ENCODE peak calls at places on chromosomes 11 and 22, in seven cellular contexts. M is transverse colon, U is stomach, Y is suprapubic skin, R is K562, P is Panc1, T is H1. B is an unnamed sample. For H3K36me3 and H3K27me3, the result is how much of the 10 kb centered on the place peaks cover.

GRCh38 chr11:33773399-33774355 is 643 bp downstream of the FBXO3 start:
- DNase-seq in M (no peak), Y (no peak), U (no peak), P (no peak), T (peak), R (peak), B (peak)

GRCh38 chr11:100592619-100593309 is 94.3 kb upstream of the ARHGAP42 start:
- DNase-seq in Y (no peak), R (no peak), P (no peak), T (no peak), M (no peak), U (no peak), B (no peak)

GRCh38 chr22:35023692-35024363 is 42.1 kb upstream of the ISX start:
- DNase-seq in M (peak), T (peak), P (peak), Y (peak), R (peak), U (peak), B (peak)

GRCh38 chr11:132607575-132607974 is 924.7 kb downstream of the OPCML start:
- DNase-seq in T (no peak), Y (no peak), P (no peak), R (no peak), M (no peak), U (no peak), B (no peak)

GRCh38 chr11:123164732-123165450 is 30.2 kb downstream of the CLMP start:
- DNase-seq in M (no peak), Y (no peak), R (no peak), P (no peak), T (no peak), U (no peak), B (no peak)

GRCh38 chr11:27462543-27462942 is 10.0 kb downstream of the LGR4 start:
- DNase-seq in R (no peak), P (no peak), T (no peak), U (no peak), M (no peak), Y (no peak), B (no peak)

GRCh38 chr22:29478326-29479276 is 1.4 kb upstream of the NEFH start:
- DNase-seq in R (peak), P (no peak), Y (no peak), U (no peak), T (peak), M (no peak), B (no peak)

GRCh38 chr11:99773646-99774045 is 752.9 kb downstream of the CNTN5 start:
- DNase-seq in P (no peak), U (no peak), M (no peak), Y (no peak), T (no peak), R (no peak), B (no peak)

GRCh38 chr11:106077609-106078517 is at the start of gene AASDHPPT:
- DNase-seq in M (no peak), R (peak), Y (no peak), U (peak), T (no peak), P (peak), B (no peak)

GRCh38 chr22:41411021-41411851 is 29.5 kb downstream of the TEF start:
- DNase-seq in T (no peak), U (no peak), R (no peak), P (no peak), Y (no peak), M (no peak), B (no peak)

GRCh38 chr11:16191212-16191851 is 165.0 kb downstream of the SOX6 start:
- DNase-seq in R (no peak), U (no peak), T (no peak), M (peak), Y (no peak), P (no peak), B (no peak)

GRCh38 chr11:43894546-43894945 is 13.9 kb downstream of the ALKBH3 start:
- DNase-seq in R (no peak), U (no peak), T (no peak), P (no peak), M (no peak), Y (no peak), B (no peak)

GRCh38 chr11:43895601-43896000 is 15.0 kb downstream of the ALKBH3 start:
- DNase-seq in P (no peak), R (no peak), Y (no peak), M (no peak), T (no peak), U (no peak), B (no peak)

GRCh38 chr11:43903086-43903485 is 22.5 kb downstream of the ALKBH3 start:
- DNase-seq in T (no peak), Y (no peak), R (no peak), U (no peak), P (no peak), M (no peak), B (no peak)

GRCh38 chr11:43899094-43899493 is 18.5 kb downstream of the ALKBH3 start:
- DNase-seq in P (no peak), U (no peak), Y (no peak), R (no peak), M (no peak), T (no peak), B (no peak)

DNA sequence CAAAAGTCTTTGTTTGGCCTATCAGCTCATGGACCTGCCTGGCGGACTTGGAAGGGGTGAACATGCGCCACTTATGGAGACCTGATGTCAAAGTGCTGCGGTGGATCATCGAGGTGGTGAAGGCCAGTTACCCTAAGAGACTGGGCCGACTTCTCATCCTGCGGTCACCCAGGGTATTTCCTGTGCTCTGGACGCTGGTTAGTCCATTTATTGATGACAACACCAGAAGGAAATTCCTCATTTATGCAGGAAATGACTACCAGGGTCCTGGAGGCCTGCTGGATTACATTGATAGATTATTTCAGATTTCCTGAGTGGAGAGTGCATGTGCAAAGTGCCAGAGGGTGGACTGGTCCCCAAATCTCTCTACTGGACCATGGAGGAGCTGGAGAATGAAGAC is 17.9 kb downstream of the ALKBH3 start:
- DNase-seq in T (no peak), U (no peak), P (no peak), M (no peak), Y (no peak), R (no peak), B (no peak)
- H3K36me3 ChIP-seq in T (under half), U (half or more), P (under half), M (under half), Y (half or more), R (under half), B (half or more)

GRCh38 chr11:44304091-44305084 is 5.6 kb downstream of the ALX4 start:
- DNase-seq in U (no peak), Y (no peak), M (no peak), P (no peak), T (peak), R (no peak), B (no peak)
- H3K27me3 ChIP-seq in U (under half), Y (half or more), M (half or more), P (under half), T (half or more), R (under half), B (under half)

GRCh38 chr11:10322830-10323792 is 18.2 kb downstream of the ADM start:
- DNase-seq in U (peak), Y (peak), T (no peak), R (peak), M (peak), P (peak), B (no peak)
- TF ChIP-seq POLR2AphosphoS5 in U (peak), Y (peak), T (no peak), R (no peak), M (peak), P (peak), B (no peak)

GRCh38 chr11:128705124-128705920 is 11.4 kb downstream of the FLI1 start:
- DNase-seq in R (no peak), U (no peak), T (no peak), P (no peak), M (no peak), Y (no peak), B (no peak)
- H3K36me3 ChIP-seq in R (under half), U (under half), T (under half), P (under half), M (under half), Y (under half), B (under half)

GRCh38 chr11:120816176-120816575 is 207.7 kb upstream of the TBCEL start:
- DNase-seq in T (no peak), U (no peak), P (no peak), R (no peak), M (no peak), Y (no peak), B (peak)
- H3K27me3 ChIP-seq in T (under half), U (under half), P (under half), R (under half), M (under half), Y (under half), B (half or more)

GRCh38 chr11:104798794-104799193 is 99.5 kb downstream of the CASP12 start:
- DNase-seq in Y (no peak), M (no peak), U (no peak), R (no peak), T (no peak), P (no peak), B (no peak)
- TF ChIP-seq POLR2AphosphoS5 in Y (no peak), M (no peak), U (no peak), R (no peak), T (no peak), P (no peak), B (no peak)

GRCh38 chr22:24051568-24051967 is 40.5 kb downstream of the CABIN1 start:
- DNase-seq in Y (peak), U (no peak), R (no peak), M (no peak), T (no peak), P (no peak), B (no peak)
- H3K36me3 ChIP-seq in Y (half or more), U (half or more), R (half or more), M (under half), T (under half), P (under half), B (half or more)

GRCh38 chr22:27295071-27295470 is 506.5 kb downstream of the MN1 start:
- DNase-seq in T (no peak), P (no peak), R (no peak), M (no peak), Y (no peak), U (no peak), B (no peak)
- H3K27me3 ChIP-seq in T (under half), P (under half), R (under half), M (half or more), Y (under half), U (under half), B (under half)

GRCh38 chr22:21856868-21857267 is 10.6 kb downstream of the MAPK1 start:
- DNase-seq in P (no peak), Y (no peak), R (no peak), T (no peak), M (no peak), U (no peak), B (no peak)
- TF ChIP-seq POLR2AphosphoS5 in P (no peak), Y (no peak), R (no peak), T (no peak), M (no peak), U (no peak), B (no peak)

B was measured in spleen.